ENCODE peak calls at places on chromosomes 2 and 18, in six cellular contexts. M is stimulated activated CD4-positive, alpha-beta T cell treated with anti-CD3 and anti-CD28 coated beads, Interleukin-1b, Interleukin-23, amount 100 ng/mL, for 24 hours; N is NCI-H1092 treated with DMSO at 0.1 percent for 48 hours; E is effector memory CD4-positive, alpha-beta T cell; I is GM23248; V is T-helper 1 cell. X is an unnamed sample.

GRCh38 chr2:10620481-10620880 is 69.3 kb downstream of the NOL10 start:
- DNase-seq in M (no peak), E (no peak), N (no peak), I (peak), V (peak), X (peak)

GRCh38 chr2:186537019-186537418 is 51.0 kb downstream of the ZC3H15 start:
- DNase-seq in M (no peak), V (no peak), E (no peak), N (no peak), I (no peak), X (no peak)

GRCh38 chr2:43218221-43218549 is 8.2 kb downstream of the ZFP36L2 start:
- DNase-seq in V (no peak), E (no peak), I (peak), M (no peak), N (no peak), X (peak)

GRCh38 chr2:231260442-231260841 is 62.0 kb downstream of the ARMC9 start:
- DNase-seq in V (no peak), E (no peak), I (peak), M (no peak), N (no peak), X (no peak)

GRCh38 chr2:190382851-190383250 is 25.3 kb upstream of the MFSD6 start:
- DNase-seq in V (peak), N (peak), M (no peak), I (peak), E (no peak), X (peak)

GRCh38 chr2:72961853-72962468 is 44.6 kb downstream of the EMX1 start:
- DNase-seq in M (no peak), E (no peak), V (no peak), N (no peak), I (no peak), X (no peak)

GRCh38 chr2:47083886-47084682 is 71.0 kb downstream of the STPG4 start:
- DNase-seq in E (no peak), N (no peak), I (no peak), V (no peak), M (no peak), X (no peak)

GRCh38 chr18:26403451-26403850 is 144.9 kb downstream of the KCTD1 start:
- DNase-seq in N (no peak), V (no peak), E (no peak), M (no peak), I (no peak), X (no peak)

GRCh38 chr2:235864746-235865535 is 303.2 kb downstream of the GBX2 start:
- DNase-seq in E (no peak), I (peak), M (no peak), N (no peak), V (no peak), X (peak)

GRCh38 chr2:437772-438393 is 150.0 kb upstream of the ALKAL2 start:
- DNase-seq in E (peak), I (no peak), M (peak), V (peak), N (peak), X (no peak)

GRCh38 chr18:42792731-42793130 is 322.8 kb downstream of the RIT2 start:
- DNase-seq in E (no peak), V (no peak), I (no peak), M (no peak), N (no peak), X (no peak)